ENCODE peak calls at places on chromosome 16, in nine cellular contexts. X, A, P, B, T, V, D, M and I are unnamed samples.

GRCh38 chr16:28280881-28281836 is 11.2 kb upstream of the SBK1 start:
- DNase-seq in X (no peak), A (no peak), P (no peak), B (no peak), T (no peak), V (peak; percentile 34), D (peak; percentile 13), M (no peak), I (no peak)

GRCh38 chr16:73890524-73891500 is 405.8 kb upstream of the PSMD7 start:
- DNase-seq in X (no peak), A (no peak), P (no peak), B (no peak), T (peak; percentile 4), V (no peak), D (peak; percentile 3), M (no peak), I (peak; percentile 6)

GRCh38 chr16:75099738-75100615 is 16.6 kb downstream of the LDHD start:
- DNase-seq in X (no peak), A (peak; percentile 52), P (peak; percentile 52), B (peak; percentile 31), T (no peak), V (no peak), D (peak; percentile 55), M (peak; percentile 62), I (peak; percentile 65)

GRCh38 chr16:75389096-75389692 is 44.1 kb downstream of the CFDP1 start:
- DNase-seq in X (no peak), A (no peak), P (no peak), B (no peak), T (no peak), V (no peak), D (no peak), M (no peak), I (no peak)

GRCh38 chr16:58753711-58754134 is 19.6 kb upstream of the GOT2 start:
- DNase-seq in X (no peak), A (no peak), P (no peak), B (no peak), T (no peak), V (no peak), D (no peak), M (no peak), I (no peak)

GRCh38 chr16:20799599-20799998 is 6.7 kb downstream of the ERI2 start:
- DNase-seq in X (no peak), A (no peak), P (no peak), B (peak; percentile 37), T (no peak), V (no peak), D (no peak), M (no peak), I (no peak)

GRCh38 chr16:30996324-30996999 is 11.5 kb downstream of the HSD3B7 start:
- DNase-seq in X (no peak), A (peak; percentile 59), P (no peak), B (no peak), T (peak; percentile 39), V (peak; percentile 89), D (no peak), M (no peak), I (no peak)

GRCh38 chr16:3458278-3458851 is 14.9 kb downstream of the NAA60 start:
- DNase-seq in X (no peak), A (no peak), P (peak; percentile 31), B (peak; percentile 55), T (peak; percentile 43), V (peak; percentile 22), D (no peak), M (no peak), I (no peak)

GRCh38 chr16:50153648-50154368 is 702 bp downstream of the TENT4B start:
- DNase-seq in X (peak; percentile 72), A (peak; percentile 46), P (no peak), B (peak; percentile 56), T (peak; percentile 51), V (no peak), D (peak; percentile 52), M (peak; percentile 52), I (peak; percentile 52)

GRCh38 chr16:12398029-12398735 is 405.5 kb downstream of the CPPED1 start:
- DNase-seq in X (no peak), A (no peak), P (no peak), B (no peak), T (no peak), V (no peak), D (no peak), M (no peak), I (no peak)

GRCh38 chr16:21326459-21326858 is 48.4 kb upstream of the CRYM start:
- DNase-seq in X (no peak), A (no peak), P (no peak), B (no peak), T (no peak), V (no peak), D (no peak), M (no peak), I (no peak)

GRCh38 chr16:9429946-9430345 is 338.5 kb downstream of the HAPSTR1 start:
- DNase-seq in X (no peak), A (no peak), P (no peak), B (no peak), T (no peak), V (no peak), D (no peak), M (no peak), I (no peak)

GRCh38 chr16:85750021-85750826 is 672 bp downstream of the C16orf74 start:
- DNase-seq in X (no peak), A (peak; percentile 45), P (no peak), B (peak; percentile 80), T (peak; percentile 39), V (no peak), D (no peak), M (peak; percentile 61), I (peak; percentile 28)

GRCh38 chr16:66277311-66278070 is 89.0 kb upstream of the CDH5 start:
- DNase-seq in X (peak; percentile 51), A (no peak), P (no peak), B (no peak), T (no peak), V (no peak), D (no peak), M (peak; percentile 37), I (no peak)

GRCh38 chr16:89123001-89123830 is 29.6 kb downstream of the ACSF3 start:
- DNase-seq in X (no peak), A (peak; percentile 11), P (no peak), B (peak; percentile 7), T (no peak), V (no peak), D (no peak), M (no peak), I (no peak)

GRCh38 chr16:56201030-56201429 is 9.7 kb downstream of the GNAO1 start:
- DNase-seq in X (no peak), A (no peak), P (no peak), B (no peak), T (no peak), V (no peak), D (no peak), M (no peak), I (no peak)

GRCh38 chr16:15682105-15682570 is 32.1 kb downstream of the NDE1 start:
- DNase-seq in X (no peak), A (peak; percentile 30), P (peak; percentile 38), B (peak; percentile 85), T (peak; percentile 25), V (peak; percentile 80), D (peak; percentile 71), M (no peak), I (peak; percentile 62)

GRCh38 chr16:12903325-12904040 is 2.1 kb downstream of the SHISA9 start:
- DNase-seq in X (no peak), A (no peak), P (no peak), B (no peak), T (no peak), V (no peak), D (no peak), M (no peak), I (peak; percentile 3)

GRCh38 chr16:82783933-82784566 is 157.3 kb downstream of the CDH13 start:
- DNase-seq in X (no peak), A (no peak), P (no peak), B (no peak), T (peak; percentile 72), V (no peak), D (no peak), M (no peak), I (no peak)

GRCh38 chr16:70700101-70701020 is 14.5 kb upstream of the MTSS2 start:
- DNase-seq in X (no peak), A (peak; percentile 70), P (no peak), B (no peak), T (no peak), V (no peak), D (no peak), M (no peak), I (no peak)

GRCh38 chr16:65119905-65120341 is 1.9 kb downstream of the CDH11 start:
- DNase-seq in X (no peak), A (peak; percentile 41), P (no peak), B (peak; percentile 7), T (no peak), V (no peak), D (no peak), M (no peak), I (no peak)

GRCh38 chr16:23962001-23962400 is 126.2 kb downstream of the PRKCB start:
- DNase-seq in X (no peak), A (no peak), P (peak; percentile 59), B (no peak), T (no peak), V (no peak), D (peak; percentile 78), M (peak; percentile 17), I (peak; percentile 79)

GRCh38 chr16:15807603-15808009 is 49.2 kb downstream of the MYH11 start:
- DNase-seq in X (no peak), A (peak; percentile 44), P (no peak), B (no peak), T (no peak), V (no peak), D (no peak), M (no peak), I (no peak)

GRCh38 chr16:82514262-82514661 is 112.5 kb upstream of the CDH13 start:
- DNase-seq in X (no peak), A (no peak), P (no peak), B (no peak), T (no peak), V (no peak), D (no peak), M (no peak), I (no peak)

GRCh38 chr16:69482410-69482951 is 58.1 kb downstream of the CYB5B start:
- DNase-seq in X (no peak), A (peak; percentile 87), P (no peak), B (no peak), T (peak; percentile 22), V (no peak), D (no peak), M (peak; percentile 64), I (no peak)

GRCh38 chr16:24045641-24046040 is 209.9 kb downstream of the PRKCB start:
- DNase-seq in X (no peak), A (no peak), P (no peak), B (peak; percentile 17), T (no peak), V (peak; percentile 22), D (no peak), M (no peak), I (no peak)

GRCh38 chr16:74896389-74897370 is 88.2 kb downstream of the WDR59 start:
- DNase-seq in X (no peak), A (no peak), P (no peak), B (peak; percentile 89), T (no peak), V (peak; percentile 55), D (no peak), M (no peak), I (no peak)

GRCh38 chr16:85490971-85491771 is 122.0 kb upstream of the GSE1 start:
- DNase-seq in X (no peak), A (no peak), P (peak; percentile 48), B (no peak), T (peak; percentile 77), V (peak; percentile 52), D (peak; percentile 62), M (no peak), I (peak; percentile 59)

GRCh38 chr16:30114411-30114810 is 1.1 kb upstream of the GDPD3 start:
- DNase-seq in X (no peak), A (no peak), P (no peak), B (no peak), T (peak; percentile 21), V (no peak), D (no peak), M (no peak), I (no peak)